ENCODE peak calls at places on chromosomes 3 and 15, in ten cellular contexts. M, F, V, I, H, W, J, D, Z and O are unnamed samples.

GRCh38 chr3:46935168-46935858 is 41.2 kb downstream of the CCDC12 start:
- DNase-seq in M (peak), F (peak), V (peak), I (peak), H (peak), W (peak), J (peak), D (peak), Z (peak), O (peak)

GRCh38 chr3:2099779-2100191 is 1.1 kb downstream of the CNTN4 start:
- DNase-seq in M (no peak), F (no peak), V (no peak), I (no peak), H (peak), W (peak), J (no peak), D (no peak), Z (peak), O (no peak)

GRCh38 chr3:89867286-89867685 is 759.9 kb downstream of the EPHA3 start:
- DNase-seq in M (no peak), F (peak), V (no peak), I (no peak), H (no peak), W (no peak), J (no peak), D (no peak), Z (no peak), O (no peak)

GRCh38 chr15:38127306-38127731 is 125.3 kb upstream of the SPRED1 start:
- DNase-seq in M (peak), F (no peak), V (peak), I (no peak), H (peak), W (no peak), J (no peak), D (no peak), Z (no peak), O (peak)

GRCh38 chr3:178507507-178508442 is 28.5 kb upstream of the KCNMB2 start:
- DNase-seq in M (no peak), F (no peak), V (no peak), I (no peak), H (no peak), W (no peak), J (no peak), D (no peak), Z (no peak), O (no peak)

GRCh38 chr3:177894021-177894690 is 642.1 kb upstream of the KCNMB2 start:
- DNase-seq in M (no peak), F (no peak), V (no peak), I (no peak), H (no peak), W (no peak), J (no peak), D (no peak), Z (no peak), O (no peak)

GRCh38 chr15:48336940-48337339 is 5.7 kb downstream of the DUT start:
- DNase-seq in M (no peak), F (peak), V (peak), I (no peak), H (no peak), W (no peak), J (no peak), D (no peak), Z (peak), O (peak)

GRCh38 chr3:72482589-72483249 is 365.5 kb downstream of the SHQ1 start:
- DNase-seq in M (peak), F (peak), V (peak), I (peak), H (peak), W (peak), J (peak), D (peak), Z (no peak), O (peak)

GRCh38 chr3:62467936-62468722 is 94.8 kb upstream of the FEZF2 start:
- DNase-seq in M (no peak), F (peak), V (no peak), I (no peak), H (no peak), W (no peak), J (no peak), D (no peak), Z (no peak), O (peak)

GRCh38 chr3:51343918-51344687 is 41.0 kb upstream of the MANF start:
- DNase-seq in M (peak), F (peak), V (peak), I (no peak), H (no peak), W (no peak), J (peak), D (peak), Z (no peak), O (peak)

DNA sequence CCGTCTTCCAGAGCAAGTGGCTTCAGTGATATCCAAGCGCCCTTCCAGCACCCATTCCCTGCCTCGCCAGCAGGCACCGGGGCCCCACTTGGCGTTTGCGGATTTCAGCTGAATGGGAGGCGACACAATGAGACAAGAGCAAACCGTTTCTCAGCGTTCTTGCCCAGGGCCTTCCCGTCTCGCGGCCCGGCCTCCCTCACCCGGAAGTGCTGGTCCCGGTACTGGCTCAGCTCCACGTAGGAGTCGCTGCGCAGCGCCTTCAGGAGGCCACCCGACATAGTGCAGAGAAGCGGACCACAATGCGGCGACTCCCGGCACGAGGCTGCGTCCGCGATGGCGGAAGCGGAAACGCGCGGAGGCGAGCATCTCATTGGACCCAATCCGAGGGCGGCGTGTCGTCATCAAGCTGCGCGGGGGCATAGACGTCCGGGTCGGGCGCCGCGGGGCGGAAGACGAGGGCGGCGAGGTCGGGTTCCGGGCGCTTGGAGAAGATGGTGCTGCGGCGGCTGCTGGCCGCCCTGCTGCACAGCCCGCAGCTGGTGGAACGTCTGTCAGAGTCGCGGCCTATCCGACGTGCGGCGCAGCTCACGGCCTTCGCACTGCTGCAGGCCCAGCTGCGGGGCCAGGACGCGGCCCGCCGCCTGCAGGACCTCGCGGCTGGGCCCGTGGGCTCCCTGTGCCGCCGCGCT is at the start of gene NCBP2:
- DNase-seq in M (peak), F (peak), V (peak), I (peak), H (peak), W (peak), J (peak), D (peak), Z (peak), O (peak)
- H3K4me3 ChIP-seq in M (peak), F (peak), V (peak), I (peak), H (peak), W (peak), J (peak), D (peak), Z (peak), O (peak)

GRCh38 chr3:48686538-48687219 is 964 bp upstream of the NCKIPSD start:
- DNase-seq in M (no peak), F (peak), V (no peak), I (no peak), H (no peak), W (no peak), J (no peak), D (no peak), Z (no peak), O (no peak)
- H3K4me3 ChIP-seq in M (peak), F (no peak), V (peak), I (peak), H (no peak), W (peak), J (peak), D (peak), Z (no peak), O (no peak)

GRCh38 chr3:48694610-48695051 is 8.9 kb upstream of the NCKIPSD start:
- DNase-seq in M (peak), F (peak), V (peak), I (peak), H (peak), W (peak), J (peak), D (peak), Z (no peak), O (peak)
- H3K4me3 ChIP-seq in M (no peak), F (peak), V (peak), I (peak), H (no peak), W (peak), J (peak), D (peak), Z (no peak), O (peak)

DNA sequence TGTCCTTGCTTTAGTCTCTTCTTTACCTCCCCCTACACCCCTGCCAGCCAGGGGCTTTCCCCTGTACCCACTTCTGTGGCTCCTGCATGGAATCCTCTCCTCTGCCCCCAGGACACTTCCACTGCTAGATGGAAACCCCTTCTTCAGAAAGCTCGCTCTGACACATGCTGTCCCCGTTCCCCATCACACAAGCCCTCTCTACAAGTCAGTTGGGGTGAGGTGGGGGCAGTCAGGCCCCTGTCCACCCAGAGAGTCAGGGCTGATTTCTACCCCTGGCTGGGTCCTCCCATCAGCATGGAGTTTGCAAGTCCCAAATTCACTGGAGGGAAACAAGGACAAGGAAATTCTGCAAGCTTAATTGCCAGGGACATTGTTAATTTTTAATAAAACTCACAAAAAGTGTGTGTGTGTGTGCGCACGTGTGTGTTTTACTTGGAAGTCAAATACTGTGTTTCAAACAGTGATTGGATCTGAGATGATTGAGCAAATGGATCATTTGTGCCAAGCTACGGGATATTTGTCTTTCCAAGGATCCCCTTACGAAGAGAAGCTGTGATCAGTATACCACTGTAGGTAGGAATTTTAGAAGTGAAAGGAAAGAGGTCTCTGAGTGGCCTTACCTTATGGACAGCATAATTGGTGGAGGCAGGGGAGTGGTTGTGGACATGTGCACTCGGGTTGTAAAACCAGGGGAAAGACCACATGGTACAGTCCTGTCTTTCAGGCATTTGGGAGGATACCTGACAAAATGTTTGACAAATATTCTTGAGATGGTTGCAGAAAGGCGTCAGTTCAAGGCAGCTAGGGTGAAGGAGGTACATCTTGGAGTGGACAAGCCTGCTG is 1.5 kb upstream of the AMOTL2 start:
- DNase-seq in M (no peak), F (no peak), V (no peak), I (no peak), H (no peak), W (peak), J (peak), D (no peak), Z (no peak), O (no peak)
- H3K4me3 ChIP-seq in M (peak), F (no peak), V (no peak), I (no peak), H (no peak), W (peak), J (no peak), D (no peak), Z (peak), O (no peak)

DNA sequence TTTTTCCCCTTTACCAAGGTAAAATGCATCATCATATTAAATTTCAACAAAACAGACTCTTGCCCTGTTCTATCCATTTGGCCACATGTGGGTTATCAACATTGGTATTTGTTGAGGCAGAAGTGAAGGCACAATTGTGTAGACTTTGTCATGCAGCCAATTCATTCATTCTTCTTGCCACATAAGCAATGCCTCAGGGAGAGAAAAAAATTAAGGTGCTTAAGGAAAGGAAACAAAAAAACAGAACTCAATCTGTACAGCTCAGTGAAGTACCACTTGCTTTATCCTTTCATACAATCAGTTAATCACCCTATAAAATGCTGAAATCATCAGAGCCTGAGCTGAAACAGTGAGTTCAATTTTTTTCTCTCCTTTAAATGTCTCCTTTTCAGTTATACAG is 588.8 kb downstream of the MFSD1 start:
- DNase-seq in M (no peak), F (no peak), V (no peak), I (no peak), H (no peak), W (no peak), J (no peak), D (no peak), Z (no peak), O (no peak)
- H3K4me3 ChIP-seq in M (no peak), F (no peak), V (no peak), I (no peak), H (no peak), W (no peak), J (no peak), D (no peak), Z (no peak), O (no peak)

DNA sequence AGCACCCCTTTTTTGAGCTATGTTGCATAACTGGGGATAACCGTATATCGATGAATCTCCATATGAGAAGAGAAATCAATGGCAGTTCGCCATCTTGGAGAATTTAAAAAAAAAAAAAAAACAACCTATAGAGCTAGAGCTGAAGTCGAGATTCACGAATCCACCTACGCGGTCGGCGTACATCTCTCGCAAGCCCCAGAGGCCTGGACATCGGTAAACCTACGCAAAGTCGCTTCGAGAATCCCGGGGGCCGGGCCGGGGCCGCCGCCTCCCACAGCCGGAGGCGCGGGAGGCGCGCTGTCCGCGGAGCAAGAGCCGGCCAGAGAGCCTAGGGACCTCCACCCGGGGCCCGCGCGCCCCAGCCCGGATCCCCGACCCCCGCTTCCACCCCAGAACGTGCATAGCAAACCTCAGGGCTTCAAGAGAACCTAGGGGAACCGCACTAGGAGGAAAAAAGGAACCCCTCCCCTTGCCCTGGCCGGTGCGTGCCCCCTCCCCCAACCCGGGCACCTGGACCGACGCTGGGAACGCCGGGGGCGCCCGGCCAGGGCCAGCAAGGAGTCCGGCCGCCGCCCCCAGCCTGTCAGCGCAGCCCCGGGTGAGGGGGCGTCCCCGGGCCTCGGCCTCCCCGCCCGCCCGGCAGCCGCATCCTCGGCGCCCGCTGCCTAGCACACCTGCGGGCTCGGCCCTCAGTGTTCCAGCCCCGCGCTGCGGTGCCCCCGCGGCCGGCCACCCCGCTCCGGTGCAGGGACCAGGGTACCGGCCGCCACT is 565 bp downstream of the PFN2 start:
- DNase-seq in M (peak), F (peak), V (peak), I (peak), H (peak), W (peak), J (peak), D (peak), Z (peak), O (peak)
- H3K4me3 ChIP-seq in M (peak), F (peak), V (peak), I (peak), H (peak), W (peak), J (peak), D (peak), Z (peak), O (peak)

GRCh38 chr3:15558581-15558980 is 37.1 kb upstream of the COLQ start:
- DNase-seq in M (no peak), F (no peak), V (no peak), I (no peak), H (no peak), W (no peak), J (no peak), D (no peak), Z (no peak), O (no peak)

GRCh38 chr3:15556512-15556911 is 35.0 kb upstream of the COLQ start:
- DNase-seq in M (no peak), F (no peak), V (no peak), I (no peak), H (no peak), W (no peak), J (no peak), D (no peak), Z (no peak), O (no peak)

GRCh38 chr3:15553749-15554148 is 32.2 kb upstream of the COLQ start:
- DNase-seq in M (no peak), F (no peak), V (no peak), I (no peak), H (no peak), W (no peak), J (no peak), D (no peak), Z (no peak), O (no peak)

GRCh38 chr3:15562560-15562959 is 38.8 kb downstream of the HACL1 start:
- DNase-seq in M (no peak), F (no peak), V (no peak), I (no peak), H (no peak), W (no peak), J (no peak), D (no peak), Z (no peak), O (no peak)

GRCh38 chr3:15557511-15557946 is 36.0 kb upstream of the COLQ start:
- DNase-seq in M (peak), F (peak), V (peak), I (no peak), H (peak), W (no peak), J (no peak), D (peak), Z (peak), O (peak)
- H3K4me3 ChIP-seq in M (no peak), F (no peak), V (no peak), I (no peak), H (no peak), W (no peak), J (no peak), D (no peak), Z (no peak), O (no peak)

GRCh38 chr15:96328101-96328958 is 2.2 kb upstream of the NR2F2 start:
- DNase-seq in M (no peak), F (peak), V (peak), I (no peak), H (no peak), W (no peak), J (no peak), D (no peak), Z (no peak), O (peak)
- H3K4me3 ChIP-seq in M (no peak), F (peak), V (peak), I (peak), H (no peak), W (peak), J (peak), D (peak), Z (peak), O (peak)

DNA sequence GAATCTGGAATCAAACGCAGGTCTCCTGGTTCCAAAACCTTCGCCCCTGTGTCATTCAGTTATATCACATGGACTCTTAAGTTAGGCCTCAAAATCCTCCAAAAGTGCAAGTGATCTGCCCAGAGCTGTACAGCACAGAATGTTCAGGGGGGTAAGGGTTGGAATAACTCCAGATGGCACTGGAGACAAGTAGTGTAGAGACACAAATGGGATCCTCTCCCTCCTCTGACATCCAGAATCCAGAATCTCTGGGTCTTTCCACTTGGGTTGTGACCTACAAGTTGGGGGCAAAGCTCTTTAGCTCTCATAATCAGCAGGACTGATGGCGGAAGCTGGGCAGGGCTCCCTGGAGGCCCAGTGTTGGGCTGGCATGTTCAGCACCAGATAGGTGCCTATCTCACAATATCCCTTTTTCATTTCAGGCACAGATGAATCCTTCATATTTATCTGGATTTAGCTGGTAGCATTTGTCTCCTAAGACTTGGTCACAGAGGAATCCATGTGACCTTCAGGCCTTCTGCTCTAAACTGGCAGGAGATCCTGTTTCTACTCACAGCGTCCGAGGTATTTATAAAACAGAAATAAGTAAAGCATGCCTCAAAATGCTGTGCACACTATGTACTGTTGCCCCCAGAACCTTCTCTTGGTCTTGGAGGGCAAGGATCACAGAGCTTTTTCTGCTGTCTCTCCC is 15.4 kb downstream of the ABHD2 start:
- DNase-seq in M (no peak), F (no peak), V (no peak), I (no peak), H (no peak), W (no peak), J (no peak), D (no peak), Z (no peak), O (no peak)
- H3K4me3 ChIP-seq in M (no peak), F (no peak), V (no peak), I (no peak), H (no peak), W (no peak), J (peak), D (no peak), Z (no peak), O (no peak)